ENCODE peak calls at places on chromosomes 7 and 10, in six cellular contexts. R, S, M, G, J and Q are unnamed samples.

GRCh38 chr10:9198611-9199010 is 1144.1 kb downstream of the GATA3 start:
- DNase-seq in R (no peak), S (peak), M (no peak), G (no peak), J (no peak), Q (no peak)

GRCh38 chr7:138105216-138105615 is 29.0 kb downstream of the AKR1D1 start:
- DNase-seq in R (no peak), S (no peak), M (no peak), G (no peak), J (no peak), Q (no peak)

GRCh38 chr7:75650062-75650461 is 88.7 kb downstream of the HIP1 start:
- DNase-seq in R (peak), S (no peak), M (no peak), G (no peak), J (no peak), Q (no peak)

GRCh38 chr7:11193131-11193867 is 219.6 kb downstream of the PHF14 start:
- DNase-seq in R (peak), S (no peak), M (no peak), G (peak), J (no peak), Q (peak)

GRCh38 chr7:6175642-6176041 is 96.8 kb downstream of the CYTH3 start:
- DNase-seq in R (peak), S (peak), M (no peak), G (no peak), J (no peak), Q (no peak)

GRCh38 chr7:137642467-137642866 is 204.3 kb downstream of the DGKI start:
- DNase-seq in R (no peak), S (no peak), M (no peak), G (no peak), J (no peak), Q (peak)

GRCh38 chr7:159000070-159000469 is 143.7 kb downstream of the DYNC2I1 start:
- DNase-seq in R (no peak), S (no peak), M (no peak), G (no peak), J (no peak), Q (no peak)

GRCh38 chr7:17651926-17652385 is 288.3 kb downstream of the SNX13 start:
- DNase-seq in R (peak), S (peak), M (no peak), G (peak), J (no peak), Q (no peak)

GRCh38 chr10:88990528-88991160 is at the start of gene FAS:
- DNase-seq in R (peak), S (peak), M (peak), G (peak), J (peak), Q (peak)

GRCh38 chr10:70234668-70235447 is 1.6 kb upstream of the PPA1 start:
- DNase-seq in R (peak), S (peak), M (peak), G (peak), J (no peak), Q (no peak)

GRCh38 chr7:91193141-91193540 is 71.1 kb upstream of the FZD1 start:
- DNase-seq in R (no peak), S (no peak), M (no peak), G (no peak), J (no peak), Q (no peak)

GRCh38 chr10:48450811-48451466 is 144.5 kb downstream of the MAPK8 start:
- DNase-seq in R (no peak), S (no peak), M (no peak), G (peak), J (no peak), Q (no peak)

GRCh38 chr7:21651697-21652096 is 108.9 kb downstream of the DNAH11 start:
- DNase-seq in R (no peak), S (no peak), M (no peak), G (no peak), J (no peak), Q (no peak)

GRCh38 chr7:134433430-134433829 is 25.5 kb downstream of the AKR1B1 start:
- DNase-seq in R (no peak), S (no peak), M (no peak), G (no peak), J (no peak), Q (no peak)

GRCh38 chr10:34698979-34699378 is 116.1 kb downstream of the PARD3 start:
- DNase-seq in R (peak), S (peak), M (no peak), G (no peak), J (no peak), Q (peak)

GRCh38 chr7:156725074-156725473 is 84.5 kb downstream of the RNF32 start:
- DNase-seq in R (no peak), S (no peak), M (no peak), G (no peak), J (no peak), Q (peak)

GRCh38 chr10:88150338-88150737 is 286.9 kb downstream of the PTEN start:
- DNase-seq in R (peak), S (peak), M (no peak), G (no peak), J (no peak), Q (no peak)

GRCh38 chr7:123494193-123494796 is 40.1 kb downstream of the IQUB start:
- DNase-seq in R (peak), S (peak), M (no peak), G (peak), J (peak), Q (peak)

GRCh38 chr10:62050941-62051433 is 149.5 kb downstream of the ARID5B start:
- DNase-seq in R (peak), S (peak), M (no peak), G (peak), J (no peak), Q (no peak)

GRCh38 chr7:144842377-144842851 is 6.6 kb upstream of the TPK1 start:
- DNase-seq in R (peak), S (no peak), M (no peak), G (peak), J (peak), Q (no peak)

GRCh38 chr7:138212314-138212713 is 136.1 kb downstream of the AKR1D1 start:
- DNase-seq in R (no peak), S (no peak), M (no peak), G (peak), J (peak), Q (peak)

GRCh38 chr10:65548046-65548445 is 1377.8 kb upstream of the LRRTM3 start:
- DNase-seq in R (no peak), S (peak), M (no peak), G (no peak), J (no peak), Q (no peak)

GRCh38 chr7:91249506-91250233 is 14.6 kb upstream of the FZD1 start:
- DNase-seq in R (peak), S (no peak), M (no peak), G (no peak), J (no peak), Q (no peak)

GRCh38 chr7:121138262-121138933 is 149.9 kb downstream of the CPED1 start:
- DNase-seq in R (no peak), S (no peak), M (no peak), G (no peak), J (peak), Q (peak)

GRCh38 chr10:31926765-31927596 is 1.6 kb downstream of the ARHGAP12 start:
- DNase-seq in R (no peak), S (no peak), M (no peak), G (peak), J (no peak), Q (no peak)

GRCh38 chr10:72254891-72255568 is 18.7 kb upstream of the DDIT4 start:
- DNase-seq in R (peak), S (peak), M (peak), G (peak), J (peak), Q (peak)
- H3K4me3 ChIP-seq in R (no peak), S (no peak), M (no peak), G (no peak), J (no peak), Q (no peak)

DNA sequence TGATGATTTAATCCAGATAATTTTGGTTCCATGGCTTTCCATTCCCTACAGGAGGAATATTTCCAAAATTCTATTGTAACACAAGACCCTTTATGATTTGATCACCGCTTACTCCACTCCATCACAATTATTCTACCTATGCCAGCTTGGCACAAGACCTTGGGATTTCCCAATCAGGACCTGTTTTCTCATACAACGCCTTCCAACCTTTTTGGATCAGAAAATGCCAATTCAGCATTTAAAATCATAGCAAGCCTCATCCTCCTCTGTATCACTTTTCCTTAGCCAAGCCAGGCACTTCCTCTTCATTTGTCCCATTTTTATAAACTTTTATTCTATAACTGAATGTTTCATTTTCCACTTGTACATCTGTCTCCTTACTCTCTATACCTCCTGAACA is 100.9 kb downstream of the JMJD1C start:
- DNase-seq in R (no peak), S (no peak), M (no peak), G (no peak), J (no peak), Q (no peak)
- TF ChIP-seq CTCF in R (no peak), S (no peak), M (no peak), G (no peak), J (no peak), Q (no peak)

GRCh38 chr7:16428672-16429071 is 7.3 kb upstream of the CRPPA start:
- DNase-seq in R (no peak), S (peak), M (no peak), G (no peak), J (no peak), Q (no peak)
- H3K4me3 ChIP-seq in R (no peak), S (no peak), M (no peak), G (no peak), J (no peak), Q (no peak)

DNA sequence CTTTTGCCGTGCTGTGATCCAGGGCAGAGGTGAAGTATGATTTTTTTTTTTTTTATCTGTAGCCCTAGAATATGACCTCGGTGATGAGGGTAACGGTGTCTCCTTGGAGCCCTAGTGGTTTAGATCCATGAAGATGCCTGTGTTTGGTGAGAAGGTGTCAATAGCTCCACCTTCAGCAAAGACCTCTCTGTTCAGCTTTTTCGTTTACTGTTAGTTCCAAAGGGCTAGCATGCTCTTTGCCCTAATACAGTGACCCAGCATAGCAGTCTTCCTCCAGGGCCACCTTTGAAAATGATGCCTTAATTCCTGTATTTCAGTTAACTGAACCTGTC is 748 bp upstream of the MRPS16 start:
- DNase-seq in R (no peak), S (no peak), M (no peak), G (peak), J (no peak), Q (no peak)
- TF ChIP-seq CTCF in R (no peak), S (no peak), M (no peak), G (no peak), J (no peak), Q (peak)

GRCh38 chr10:1454964-1455363 is 282.4 kb downstream of the ADARB2 start:
- DNase-seq in R (no peak), S (no peak), M (no peak), G (no peak), J (no peak), Q (peak)

GRCh38 chr10:1449806-1450205 is 287.5 kb downstream of the ADARB2 start:
- DNase-seq in R (no peak), S (no peak), M (no peak), G (no peak), J (no peak), Q (no peak)

GRCh38 chr10:1452777-1453176 is 284.5 kb downstream of the ADARB2 start:
- DNase-seq in R (no peak), S (no peak), M (no peak), G (no peak), J (no peak), Q (no peak)

GRCh38 chr10:1451362-1451888 is 285.9 kb downstream of the ADARB2 start:
- DNase-seq in R (no peak), S (no peak), M (no peak), G (no peak), J (no peak), Q (no peak)

GRCh38 chr10:1454428-1454827 is 282.9 kb downstream of the ADARB2 start:
- DNase-seq in R (no peak), S (no peak), M (no peak), G (no peak), J (no peak), Q (no peak)
- H3K4me3 ChIP-seq in R (no peak), S (no peak), M (no peak), G (no peak), J (no peak), Q (no peak)

DNA sequence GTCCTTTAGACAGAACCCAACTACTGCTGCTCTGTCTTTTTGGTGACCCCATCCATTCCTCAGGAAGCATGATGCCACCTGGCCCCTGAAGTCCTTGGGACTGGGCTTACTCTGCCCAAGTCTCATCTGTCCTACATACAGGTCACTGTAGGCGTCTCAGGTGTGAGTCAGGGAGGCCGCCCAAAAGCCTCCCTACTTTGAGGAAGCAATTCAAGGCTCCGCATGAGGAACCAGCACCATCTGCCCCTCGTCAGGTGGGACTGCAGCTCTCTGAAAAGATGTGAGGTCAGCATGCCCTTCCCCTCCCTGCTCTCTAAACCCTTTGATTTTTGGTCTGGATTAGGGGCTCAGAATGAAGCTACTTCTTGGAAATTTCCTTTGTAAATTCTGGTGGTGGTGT is 354.8 kb downstream of the CXCL12 start:
- DNase-seq in R (no peak), S (no peak), M (no peak), G (no peak), J (no peak), Q (no peak)
- TF ChIP-seq CTCF in R (no peak), S (no peak), M (no peak), G (no peak), J (no peak), Q (peak)

DNA sequence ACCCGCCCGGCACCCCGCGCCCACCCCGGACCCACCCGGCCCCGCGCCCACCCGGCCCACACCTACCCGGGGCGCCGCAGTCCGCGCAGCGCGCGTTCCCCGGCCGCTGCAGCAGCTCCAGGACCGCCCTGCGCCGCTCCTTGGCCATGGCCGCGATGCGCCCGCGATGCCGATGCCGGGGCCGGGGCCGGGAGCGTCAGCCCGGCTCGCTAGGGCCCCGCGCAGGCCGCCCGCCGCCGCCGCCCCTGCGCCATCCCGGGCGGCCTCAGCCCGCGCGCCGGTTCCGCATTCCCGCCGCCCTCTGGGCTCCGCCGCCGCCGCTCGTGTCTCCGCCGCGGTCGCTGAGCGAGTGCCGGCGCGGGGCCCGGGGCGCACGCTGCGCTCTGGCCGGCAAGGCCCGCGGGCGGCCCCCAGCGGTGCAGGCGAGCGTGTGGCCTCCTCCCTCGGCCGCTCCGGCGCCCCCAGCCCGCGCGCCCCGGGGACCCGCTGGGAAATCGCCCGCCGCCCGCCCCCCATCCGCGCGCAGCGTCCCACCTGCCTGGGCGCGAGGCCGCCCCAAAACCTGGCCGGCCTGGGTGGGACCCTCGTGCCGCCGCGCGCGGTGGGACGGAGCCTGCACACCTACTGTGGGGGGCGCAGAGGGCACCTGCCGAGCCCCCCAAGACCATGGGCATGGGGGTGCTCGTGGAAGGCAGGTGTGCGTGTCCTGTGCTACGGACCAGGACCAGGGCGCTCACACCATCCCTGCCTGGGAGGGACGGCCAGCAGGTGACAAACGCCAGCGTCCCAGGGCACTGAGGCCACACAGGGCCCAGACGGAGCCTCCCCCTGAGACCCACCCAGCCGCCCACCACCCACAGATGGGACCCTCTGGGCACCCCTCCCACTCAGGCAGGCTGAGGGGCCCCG is at the start of gene ADAP1:
- DNase-seq in R (no peak), S (no peak), M (no peak), G (peak), J (no peak), Q (no peak)
- H3K4me3 ChIP-seq in R (no peak), S (peak), M (peak), G (peak), J (peak), Q (peak)

GRCh38 chr10:104612577-104613205 is 28.4 kb upstream of the SORCS3 start:
- DNase-seq in R (no peak), S (no peak), M (no peak), G (no peak), J (no peak), Q (no peak)

GRCh38 chr10:104617831-104618230 is 23.3 kb upstream of the SORCS3 start:
- DNase-seq in R (no peak), S (no peak), M (no peak), G (no peak), J (no peak), Q (no peak)

GRCh38 chr10:104614245-104614831 is 26.8 kb upstream of the SORCS3 start:
- DNase-seq in R (no peak), S (peak), M (no peak), G (peak), J (no peak), Q (no peak)
- TF ChIP-seq CTCF in R (peak), S (peak), M (no peak), G (peak), J (no peak), Q (peak)

DNA sequence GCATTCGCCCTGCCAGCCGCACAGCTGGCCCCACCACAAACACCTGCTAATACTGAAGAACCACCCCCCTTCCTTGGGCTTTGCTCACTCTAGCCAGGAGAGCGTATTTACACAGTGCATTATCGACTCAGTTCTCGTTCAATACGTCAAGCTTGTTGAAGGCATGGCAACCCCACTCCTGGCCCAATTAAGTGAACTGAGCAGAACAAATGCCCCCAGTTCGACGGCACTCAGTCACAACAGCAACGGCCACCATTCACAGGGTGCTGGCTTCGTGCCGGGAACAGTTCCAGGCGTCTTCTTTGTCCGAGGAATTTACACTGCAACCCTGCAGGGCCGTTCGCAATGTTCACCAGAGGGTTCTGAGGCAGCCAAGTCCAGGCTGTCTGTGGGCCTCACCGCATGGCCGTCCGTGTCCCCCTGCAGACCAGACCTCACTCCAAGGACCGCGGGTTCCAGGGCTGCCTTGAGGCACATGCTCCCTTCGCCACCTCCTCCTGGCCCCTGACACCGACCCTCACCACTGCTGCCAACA is 175.3 kb downstream of the DIP2C start:
- DNase-seq in R (peak), S (no peak), M (no peak), G (no peak), J (peak), Q (no peak)
- H3K4me3 ChIP-seq in R (no peak), S (no peak), M (no peak), G (no peak), J (peak), Q (no peak)